ENCODE peak calls at places on chromosomes 5 and 9, in seven cellular contexts. H, B, A, V, Y, Z and Q are unnamed samples.

GRCh38 chr5:100904259-100904822 is 1.3 kb upstream of the ST8SIA4 start:
- DNase-seq in V (no peak), A (peak; percentile 66), B (peak; percentile 60), Y (no peak), H (peak; percentile 48), Z (peak; percentile 80), Q (no peak)

GRCh38 chr5:54115768-54116403 is 194.5 kb downstream of the ARL15 start:
- DNase-seq in Z (no peak), V (no peak), H (no peak), Y (no peak), B (no peak), A (no peak), Q (no peak)

GRCh38 chr5:79269733-79270166 is 33.8 kb downstream of the JMY start:
- DNase-seq in Z (no peak), Y (no peak), V (no peak), B (no peak), H (no peak), A (no peak), Q (no peak)

GRCh38 chr5:169856571-169856970 is 123.7 kb downstream of the INSYN2B start:
- DNase-seq in H (no peak), V (peak; percentile 77), A (no peak), B (no peak), Z (no peak), Y (no peak), Q (no peak)

GRCh38 chr5:176381423-176381822 is 7.0 kb downstream of the NOP16 start:
- DNase-seq in B (no peak), A (no peak), Z (no peak), Y (no peak), V (no peak), H (no peak), Q (no peak)

GRCh38 chr5:135697959-135698345 is 119.2 kb upstream of the CXCL14 start:
- DNase-seq in H (no peak), A (no peak), Y (no peak), Z (no peak), B (no peak), V (no peak), Q (no peak)

GRCh38 chr5:175854231-175855040 is 16.9 kb upstream of the CPLX2 start:
- DNase-seq in B (no peak), V (peak; percentile 45), A (no peak), H (no peak), Z (no peak), Y (no peak), Q (no peak)

GRCh38 chr9:93012998-93013855 is 45.3 kb upstream of the SUSD3 start:
- DNase-seq in H (no peak), V (no peak), Y (no peak), Z (peak; percentile 54), B (no peak), A (peak; percentile 10), Q (no peak)

GRCh38 chr9:77848897-77849296 is 182.7 kb downstream of the GNAQ start:
- DNase-seq in Y (no peak), A (no peak), Z (no peak), H (no peak), B (no peak), V (no peak), Q (peak; percentile 77)

GRCh38 chr5:142020122-142020659 is 7.4 kb upstream of the GNPDA1 start:
- DNase-seq in H (no peak), A (no peak), Z (no peak), Y (no peak), V (no peak), B (no peak), Q (no peak)

GRCh38 chr9:88749420-88749819 is 214.4 kb downstream of the NXNL2 start:
- DNase-seq in B (no peak), Z (no peak), Y (no peak), A (no peak), V (no peak), H (no peak), Q (no peak)

GRCh38 chr5:96049398-96050272 is 88.0 kb upstream of the ELL2 start:
- DNase-seq in V (no peak), Y (no peak), A (no peak), Z (no peak), H (no peak), B (no peak), Q (no peak)

GRCh38 chr5:1735320-1735970 is 64.2 kb downstream of the MRPL36 start:
- DNase-seq in H (no peak), Y (no peak), A (no peak), B (no peak), V (no peak), Z (peak; percentile 47), Q (peak; percentile 41)

GRCh38 chr5:167452186-167452585 is 839.3 kb upstream of the WWC1 start:
- DNase-seq in B (no peak), Y (no peak), H (no peak), Z (no peak), V (no peak), A (no peak), Q (no peak)

GRCh38 chr5:16540421-16540820 is 74.8 kb upstream of the ZNF622 start:
- DNase-seq in B (no peak), H (no peak), Z (no peak), A (no peak), Y (no peak), V (no peak), Q (no peak)